ENCODE peak calls at places on chromosomes 5 and 9, in four cellular contexts. E is transverse colon, V is stomach, M is tibial nerve. A is an unnamed sample.
A peak's percentile ranks its signal among the peaks of the same experiment; 100 is the strongest.

GRCh38 chr9:81146684-81147337 is 542.5 kb downstream of the TLE1 start:
- DNase-seq in V (no peak), M (no peak), E (no peak), A (no peak)

GRCh38 chr9:122318284-122318683 is 52.5 kb upstream of the PTGS1 start:
- DNase-seq in E (no peak), V (no peak), M (no peak), A (no peak)

GRCh38 chr9:32877103-32877502 is 93.8 kb downstream of the TMEM215 start:
- DNase-seq in E (no peak), M (no peak), V (no peak), A (no peak)

GRCh38 chr9:115198018-115198417 is 80.1 kb upstream of the TNC start:
- DNase-seq in E (peak; percentile 38), M (peak; percentile 17), V (no peak), A (no peak)

GRCh38 chr9:99962685-99963261 is 56.3 kb downstream of the STX17 start:
- DNase-seq in E (no peak), M (no peak), V (no peak), A (no peak)

GRCh38 chr9:113675475-113675941 is 200.6 kb upstream of the ZNF618 start:
- DNase-seq in V (peak; percentile 28), M (peak; percentile 32), E (peak; percentile 34), A (peak; percentile 62)

GRCh38 chr9:70438341-70438924 is 24.0 kb upstream of the KLF9 start:
- DNase-seq in E (peak; percentile 85), M (peak; percentile 45), V (peak; percentile 80), A (peak; percentile 46)

GRCh38 chr5:63963080-63963735 is 963 bp upstream of the HTR1A start:
- DNase-seq in E (peak; percentile 23), M (peak; percentile 44), V (no peak), A (peak; percentile 39)

GRCh38 chr9:105154723-105155191 is 89.7 kb upstream of the SLC44A1 start:
- DNase-seq in E (no peak), M (no peak), V (no peak), A (no peak)

GRCh38 chr9:34589656-34590375 is at the start of gene CNTFR:
- DNase-seq in V (no peak), E (no peak), M (no peak), A (peak; percentile 76)

GRCh38 chr5:175742290-175742994 is 84.6 kb downstream of the HRH2 start:
- DNase-seq in M (no peak), E (no peak), V (no peak), A (no peak)

GRCh38 chr5:126544087-126544740 is 50.8 kb downstream of the ALDH7A1 start:
- DNase-seq in M (no peak), V (peak; percentile 40), E (peak; percentile 54), A (no peak)

GRCh38 chr9:121987312-121987711 is 105.8 kb downstream of the TTLL11 start:
- DNase-seq in V (no peak), E (no peak), M (no peak), A (no peak)

GRCh38 chr5:53820802-53821171 is 260.3 kb downstream of the NDUFS4 start:
- DNase-seq in V (no peak), M (no peak), E (no peak), A (no peak)

GRCh38 chr9:93191354-93191660 is 7.4 kb downstream of the WNK2 start:
- DNase-seq in M (no peak), E (no peak), V (no peak), A (no peak)

GRCh38 chr9:117046666-117047327 is 359.7 kb downstream of the TRIM32 start:
- DNase-seq in E (no peak), V (no peak), M (no peak), A (no peak)

GRCh38 chr5:156595132-156595787 is 254.8 kb upstream of the PPP1R2B start:
- DNase-seq in M (no peak), V (no peak), E (no peak), A (no peak)

GRCh38 chr9:25850803-25851202 is 172.6 kb upstream of the TUSC1 start:
- DNase-seq in M (no peak), E (no peak), V (no peak), A (no peak)

GRCh38 chr5:125595095-125595494 is 828.1 kb upstream of the GRAMD2B start:
- DNase-seq in V (peak; percentile 33), M (no peak), E (peak; percentile 48), A (peak; percentile 69)

GRCh38 chr5:77444356-77444755 is 47.8 kb downstream of the WDR41 start:
- DNase-seq in V (no peak), M (no peak), E (no peak), A (no peak)

GRCh38 chr5:69083412-69083811 is 10.4 kb upstream of the SLC30A5 start:
- DNase-seq in E (peak; percentile 66), M (no peak), V (no peak), A (no peak)
- TF ChIP-seq EP300 in E (no peak), M (no peak), V (no peak), A (no peak)

GRCh38 chr5:135662683-135663082 is 83.9 kb upstream of the CXCL14 start:
- DNase-seq in E (no peak), M (no peak), V (no peak), A (no peak)
- TF ChIP-seq CTCF in E (no peak), M (no peak), V (no peak), A (no peak)

DNA sequence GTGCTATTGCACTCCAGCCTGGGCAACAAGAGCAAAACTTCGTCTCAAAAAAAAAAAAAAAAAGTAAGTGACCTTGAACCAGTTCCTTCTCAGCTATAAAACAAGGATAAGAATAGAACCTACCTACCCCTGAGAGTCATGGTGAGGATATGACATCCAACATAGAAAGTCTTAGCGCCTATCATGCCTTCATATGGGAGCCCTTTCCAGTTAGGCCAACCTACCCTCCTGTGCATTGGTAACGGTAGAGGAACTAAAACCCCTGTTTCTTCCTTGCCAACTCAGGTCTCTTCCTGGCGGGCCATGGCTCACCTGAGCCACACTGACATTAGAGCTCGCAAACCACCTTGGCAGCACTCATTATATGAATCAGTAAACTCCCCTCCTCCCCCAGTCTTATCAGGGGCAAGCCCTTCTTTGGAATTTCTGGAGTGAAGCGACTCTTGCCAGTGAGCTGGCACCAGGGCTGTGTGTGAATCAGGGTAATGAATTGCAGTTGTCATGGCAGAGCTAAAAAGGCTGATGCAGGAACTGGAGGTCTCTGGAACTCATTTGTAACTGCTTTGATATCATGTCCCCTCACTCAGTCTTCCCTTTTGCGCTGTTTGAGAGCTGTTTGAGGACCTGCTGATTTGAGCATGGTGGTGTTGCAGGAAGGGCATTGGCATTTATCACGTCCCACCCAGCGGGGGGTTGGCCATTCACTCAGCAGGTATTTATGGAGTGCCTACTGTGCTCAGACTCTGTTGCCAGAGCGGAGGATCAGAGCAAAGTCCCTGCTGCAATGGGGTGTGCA is 10.3 kb downstream of the WWC1 start:
- DNase-seq in M (no peak), E (peak; percentile 63), V (peak; percentile 79), A (no peak)
- TF ChIP-seq EP300 in M (no peak), E (no peak), V (no peak), A (no peak)

DNA sequence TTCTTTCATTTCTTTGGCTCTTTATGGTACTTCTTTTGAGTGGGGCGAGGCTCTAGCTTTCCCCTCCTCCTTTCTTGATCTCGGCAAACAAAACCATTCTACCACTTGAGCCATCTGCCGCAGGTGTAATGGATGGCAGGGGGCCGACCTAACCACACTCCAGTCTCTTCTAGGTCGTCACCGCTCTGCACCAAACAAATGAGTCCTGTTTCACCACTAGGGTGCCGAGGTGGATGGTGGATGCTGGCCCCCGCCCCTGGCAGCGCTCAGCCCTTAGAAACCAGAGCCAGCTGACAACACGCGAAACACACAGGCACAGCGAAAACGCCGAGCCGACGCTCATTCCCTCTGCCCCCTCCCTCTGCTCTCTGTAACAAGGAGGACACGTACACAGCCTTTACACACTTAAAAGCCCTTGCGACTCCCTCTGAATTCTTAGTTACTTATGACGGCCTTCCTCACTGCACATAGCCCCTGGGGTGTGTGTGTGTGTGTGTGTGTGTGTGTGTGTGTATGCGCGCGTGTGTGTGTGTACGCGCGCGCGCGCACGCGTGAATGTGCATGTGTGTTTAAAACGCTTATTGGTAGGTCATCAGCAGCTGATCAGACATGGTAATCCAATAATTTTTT is 199.4 kb downstream of the MEF2C start:
- DNase-seq in E (no peak), M (no peak), V (no peak), A (no peak)
- TF ChIP-seq CTCF in E (no peak), M (no peak), V (no peak), A (no peak)

DNA sequence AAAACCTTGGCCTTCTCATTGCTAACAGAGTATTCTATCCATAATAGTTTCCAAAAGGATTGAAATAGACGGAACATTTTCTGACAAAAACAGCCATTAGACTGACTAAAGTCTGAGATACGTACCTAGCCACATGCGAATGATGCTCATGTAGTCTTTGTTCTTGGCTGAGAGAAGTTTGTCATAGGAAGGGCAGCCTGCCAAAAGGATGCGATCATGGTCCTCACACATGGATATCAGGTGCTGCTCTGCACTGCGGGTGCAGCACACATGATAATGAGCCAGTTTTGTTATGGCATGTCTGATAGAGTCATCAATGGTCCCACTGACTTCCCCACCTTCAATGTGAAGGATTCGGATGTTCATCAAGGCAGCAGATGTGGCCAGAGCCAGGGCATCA is 12.3 kb downstream of the GNE start:
- DNase-seq in V (no peak), E (no peak), M (no peak), A (no peak)
- TF ChIP-seq EP300 in V (no peak), E (no peak), M (no peak), A (no peak)

DNA sequence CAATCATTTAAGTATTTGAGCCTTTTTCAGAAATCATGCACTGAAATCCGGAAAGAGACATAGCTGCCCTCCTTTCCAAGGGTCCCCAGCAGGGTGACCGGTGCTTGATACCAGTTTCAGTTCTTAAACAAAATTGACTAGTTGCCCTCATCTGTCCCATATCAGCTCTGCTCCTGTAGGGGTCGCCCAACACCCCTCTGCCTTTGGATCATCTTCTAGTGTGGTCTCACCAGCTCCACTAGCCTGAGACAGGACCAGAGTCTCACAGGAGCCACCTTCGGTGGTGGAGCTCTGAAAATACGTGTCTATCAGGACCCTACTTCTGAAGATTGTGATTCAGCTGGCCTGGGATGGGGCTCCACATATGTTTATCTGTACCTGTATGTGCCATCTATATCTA is 428.2 kb downstream of the ENC1 start:
- DNase-seq in M (no peak), E (peak; percentile 11), V (no peak), A (no peak)
- TF ChIP-seq CTCF in M (no peak), E (no peak), V (no peak), A (no peak)

GRCh38 chr9:129460323-129461261 is 160.3 kb downstream of the C9orf50 start:
- DNase-seq in V (peak; percentile 97), E (peak; percentile 96), M (peak; percentile 95), A (peak; percentile 99)
- TF ChIP-seq EP300 in V (no peak), E (peak; percentile 60), M (peak; percentile 95), A (no peak)

A was measured in ovary.